ENCODE peak calls at places on chromosomes 16 and 17, in four cellular contexts. D is mucosa of descending colon, O is hepatocyte, P is HFF-Myc. B is an unnamed sample.

GRCh38 chr17:77068915-77069314 is 71.9 kb upstream of the SEC14L1 start:
- DNase-seq in O (no peak), D (no peak), P (no peak), B (no peak)

GRCh38 chr16:48003226-48003907 is 152.4 kb downstream of the ABCC12 start:
- DNase-seq in P (no peak), O (no peak), D (no peak), B (peak)

GRCh38 chr17:58317421-58318064 is 11.1 kb downstream of the TSPOAP1 start:
- DNase-seq in O (peak), D (peak), P (peak), B (no peak)

GRCh38 chr17:62739666-62740065 is 68.4 kb downstream of the MARCHF10 start:
- DNase-seq in P (no peak), O (no peak), D (no peak), B (no peak)

GRCh38 chr17:921161-921560 is 58.4 kb downstream of the NXN start:
- DNase-seq in P (no peak), D (no peak), O (no peak), B (no peak)

GRCh38 chr16:73216932-73217331 is 169.0 kb upstream of the ZFHX3 start:
- DNase-seq in P (no peak), O (no peak), D (no peak), B (no peak)

GRCh38 chr17:76048711-76049110 is 21.6 kb upstream of the EVPL start:
- DNase-seq in O (no peak), D (no peak), P (no peak), B (no peak)

GRCh38 chr16:71526111-71526998 is at the start of gene CHST4:
- DNase-seq in D (no peak), P (no peak), O (peak), B (no peak)

GRCh38 chr17:64686705-64687104 is 24.6 kb upstream of the SMURF2 start:
- DNase-seq in P (no peak), O (no peak), D (no peak), B (no peak)

GRCh38 chr17:82378741-82379021 is 7.1 kb downstream of the UTS2R start:
- DNase-seq in P (no peak), O (no peak), D (no peak), B (no peak)

GRCh38 chr17:83061586-83061985 is 17.8 kb upstream of the METRNL start:
- DNase-seq in O (no peak), P (no peak), D (no peak), B (no peak)

GRCh38 chr16:81630632-81631026 is 148.5 kb upstream of the PLCG2 start:
- DNase-seq in D (no peak), O (no peak), P (no peak), B (no peak)

GRCh38 chr16:53714080-53715050 is 10.4 kb downstream of the FTO start:
- DNase-seq in P (no peak), O (no peak), D (no peak), B (no peak)

GRCh38 chr16:89536886-89537548 is 23.5 kb upstream of the RPL13 start:
- DNase-seq in D (no peak), P (no peak), O (no peak), B (no peak)

GRCh38 chr16:80947708-80948615 is 58.7 kb downstream of the CMC2 start:
- DNase-seq in O (no peak), D (no peak), P (no peak), B (no peak)

GRCh38 chr17:79946352-79947231 is 89.1 kb downstream of the TBC1D16 start:
- DNase-seq in P (no peak), O (no peak), D (peak), B (no peak)

GRCh38 chr17:3531266-3532101 is 26.1 kb downstream of the TRPV3 start:
- DNase-seq in D (peak), P (no peak), O (peak), B (no peak)

GRCh38 chr16:74874912-74875311 is 100.3 kb upstream of the FA2H start:
- DNase-seq in D (no peak), O (no peak), P (no peak), B (no peak)

GRCh38 chr16:1323296-1324239 is 9.9 kb upstream of the BAIAP3 start:
- DNase-seq in D (no peak), P (no peak), O (no peak), B (no peak)

GRCh38 chr16:87297918-87298631 is 19.1 kb downstream of the C16orf95 start:
- DNase-seq in P (no peak), O (peak), D (no peak), B (no peak)
- TF ChIP-seq CTCF in P (peak), O (peak), D (peak), B (peak)

GRCh38 chr17:61209099-61209439 is 190.6 kb upstream of the TBX2 start:
- DNase-seq in O (no peak), D (no peak), P (no peak), B (no peak)
- H3K4me3 ChIP-seq in O (no peak), D (no peak), P (no peak), B (no peak)

DNA sequence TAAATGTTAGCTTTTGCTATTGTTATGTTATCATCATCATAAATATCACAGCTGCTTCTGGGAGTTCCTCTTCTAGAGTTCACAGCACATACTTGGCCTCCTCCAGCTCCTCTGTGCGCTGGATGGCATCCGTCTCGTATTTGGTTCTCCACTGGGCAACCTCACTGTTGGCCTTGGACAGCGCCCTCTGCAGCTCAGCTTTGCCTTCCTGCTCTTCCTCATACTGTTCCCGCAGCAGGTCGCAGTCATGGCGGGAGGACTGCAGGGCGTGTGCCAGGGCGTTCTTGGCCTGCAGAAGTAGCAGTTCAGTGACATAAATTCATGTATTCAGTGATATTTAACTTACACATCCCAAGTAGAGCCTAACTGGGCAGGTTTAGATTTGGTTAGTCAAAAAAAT is 23.4 kb downstream of the MYH8 start:
- DNase-seq in D (no peak), O (no peak), P (no peak), B (no peak)
- TF ChIP-seq CTCF in D (no peak), O (no peak), P (no peak), B (no peak)

GRCh38 chr16:28311413-28311812 is 19.1 kb downstream of the SBK1 start:
- DNase-seq in D (no peak), P (no peak), O (no peak), B (no peak)

GRCh38 chr16:28307936-28308335 is 15.6 kb downstream of the SBK1 start:
- DNase-seq in P (no peak), D (no peak), O (no peak), B (no peak)

GRCh38 chr16:28310796-28311195 is 18.5 kb downstream of the SBK1 start:
- DNase-seq in P (no peak), D (no peak), O (no peak), B (no peak)

GRCh38 chr16:28308794-28309535 is 16.6 kb downstream of the SBK1 start:
- DNase-seq in O (no peak), D (no peak), P (no peak), B (no peak)

GRCh38 chr16:28309811-28310311 is 17.5 kb downstream of the SBK1 start:
- DNase-seq in D (peak), P (no peak), O (no peak), B (no peak)
- H3K4me3 ChIP-seq in D (no peak), P (no peak), O (no peak), B (no peak)

DNA sequence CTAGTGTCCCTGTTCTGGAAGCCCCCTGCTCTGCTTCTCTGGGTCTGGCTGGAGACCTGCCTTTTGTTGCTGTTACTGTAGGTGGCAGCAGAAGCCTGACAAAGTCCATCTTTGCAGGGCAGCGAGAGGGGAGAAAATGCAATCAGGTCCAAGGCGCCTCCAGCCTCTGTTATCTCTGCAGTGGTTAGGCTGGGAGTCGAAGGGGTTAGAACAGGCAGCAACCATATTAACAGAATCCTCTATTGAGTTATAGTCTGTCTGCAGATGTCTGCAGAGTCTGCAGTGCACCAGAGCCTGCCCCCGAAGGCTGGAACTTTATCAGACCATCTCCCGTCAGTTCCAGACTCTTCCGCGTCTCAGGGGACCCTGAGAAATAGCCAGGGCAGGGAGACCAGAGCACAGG is 404.9 kb upstream of the EEF2KMT start:
- DNase-seq in D (peak), P (no peak), O (peak), B (no peak)
- TF ChIP-seq CTCF in D (no peak), P (no peak), O (peak), B (peak)

DNA sequence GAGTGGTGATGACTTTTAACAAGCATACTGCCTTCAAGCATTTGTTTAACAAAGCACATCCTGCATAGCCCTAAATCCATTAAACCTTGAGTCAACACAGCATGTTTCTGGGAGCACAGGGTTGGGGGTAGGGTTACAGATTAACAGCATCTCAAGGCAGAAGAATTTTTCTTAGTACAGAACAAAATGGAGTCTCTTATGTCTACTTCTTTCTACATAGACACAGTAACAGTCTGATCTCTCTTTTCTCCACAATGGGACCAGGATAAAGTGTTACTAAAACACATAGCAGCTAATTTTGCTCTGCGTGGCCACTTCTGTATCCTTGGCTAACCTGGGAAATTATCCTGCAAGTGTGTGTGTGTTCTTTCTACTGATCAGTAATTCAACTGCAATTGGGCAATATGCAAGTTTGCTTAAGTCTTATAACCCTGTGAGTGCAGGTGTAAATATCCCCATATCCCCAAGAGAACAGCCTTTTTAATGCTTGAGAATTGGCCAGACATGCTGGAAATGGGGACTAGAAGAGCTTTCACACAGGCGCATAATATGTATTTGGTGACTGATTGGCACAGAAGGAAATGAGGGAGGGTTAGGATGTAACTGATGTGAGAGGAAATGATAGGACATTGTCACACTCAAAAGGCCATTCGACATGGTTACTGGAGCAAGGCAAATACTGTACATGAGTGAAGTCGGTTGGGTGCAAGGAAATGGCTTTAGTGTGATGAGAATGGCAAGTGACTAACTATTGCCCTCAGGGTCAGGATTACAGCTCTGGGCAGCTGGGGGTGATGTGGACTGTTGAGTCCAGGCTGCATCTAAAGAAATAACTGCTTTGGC is 10.8 kb upstream of the ANKS4B start:
- DNase-seq in O (no peak), P (no peak), D (peak), B (peak)
- H3K4me3 ChIP-seq in O (no peak), P (no peak), D (no peak), B (no peak)

GRCh38 chr17:48376926-48377325 is 53.1 kb downstream of the SKAP1 start:
- DNase-seq in D (no peak), O (no peak), P (no peak), B (no peak)

GRCh38 chr17:48373130-48373844 is 56.7 kb downstream of the SKAP1 start:
- DNase-seq in O (no peak), P (no peak), D (no peak), B (no peak)

GRCh38 chr17:48373882-48374281 is 56.1 kb downstream of the SKAP1 start:
- DNase-seq in D (no peak), O (no peak), P (no peak), B (no peak)

GRCh38 chr17:48375356-48375755 is 54.7 kb downstream of the SKAP1 start:
- DNase-seq in O (no peak), D (no peak), P (no peak), B (peak)

GRCh38 chr17:48374650-48375230 is 55.3 kb downstream of the SKAP1 start:
- DNase-seq in P (no peak), D (peak), O (peak), B (no peak)
- TF ChIP-seq CTCF in P (peak), D (peak), O (peak), B (peak)

GRCh38 chr16:85055503-85056210 is 28.1 kb downstream of the KIAA0513 start:
- DNase-seq in P (no peak), D (peak), O (peak), B (no peak)
- H3K4me3 ChIP-seq in P (no peak), D (no peak), O (no peak), B (no peak)

GRCh38 chr16:17358846-17359245 is 111.9 kb downstream of the XYLT1 start:
- DNase-seq in D (no peak), P (no peak), O (no peak), B (no peak)

GRCh38 chr16:17360810-17361209 is 110.0 kb downstream of the XYLT1 start:
- DNase-seq in D (no peak), O (no peak), P (no peak), B (no peak)

GRCh38 chr16:17358350-17358749 is 112.4 kb downstream of the XYLT1 start:
- DNase-seq in O (no peak), D (no peak), P (no peak), B (no peak)

GRCh38 chr16:17357302-17358062 is 113.3 kb downstream of the XYLT1 start:
- DNase-seq in D (no peak), O (no peak), P (no peak), B (no peak)

GRCh38 chr16:17359778-17360177 is 111.0 kb downstream of the XYLT1 start:
- DNase-seq in P (no peak), O (no peak), D (no peak), B (no peak)
- TF ChIP-seq CTCF in P (no peak), O (no peak), D (no peak), B (no peak)

DNA sequence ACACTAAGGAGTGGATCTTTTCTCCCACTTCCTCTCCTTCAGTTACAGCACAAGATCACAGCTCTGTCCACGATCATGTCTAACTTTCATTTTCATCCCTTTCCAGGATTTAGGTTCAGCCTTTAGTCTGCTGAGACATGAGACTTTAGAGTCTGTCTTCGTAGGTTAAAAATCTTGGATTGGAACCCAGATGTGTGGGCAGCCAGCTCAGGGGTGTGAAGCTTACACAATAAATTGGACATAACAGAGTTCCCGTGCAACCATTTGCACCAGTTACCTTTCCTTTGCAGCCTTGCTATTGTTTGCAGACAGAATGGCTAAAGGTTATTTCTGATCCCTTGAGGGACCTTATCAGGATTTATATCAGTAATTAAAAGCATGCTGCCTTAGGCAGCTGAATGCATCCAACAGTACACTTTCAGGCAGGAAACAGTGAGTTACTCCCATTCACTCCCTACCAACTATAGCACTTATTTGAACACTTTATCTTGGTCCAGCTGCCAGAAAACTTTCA is 87.4 kb downstream of the TMEM100 start:
- DNase-seq in D (no peak), P (no peak), O (no peak), B (no peak)
- H3K4me3 ChIP-seq in D (no peak), P (no peak), O (no peak), B (no peak)